ENCODE peak calls at places on chromosomes 12 and 14, in ten cellular contexts. One of them, this sample, is unnamed.

GRCh38 chr14:76152333-76152681 is 585 bp downstream of the GPATCH2L start:
- DNase-seq in tibial nerve: peak; percentile 19
- DNase-seq in esophagus muscularis mucosa: no peak
- DNase-seq in upper lobe of left lung: peak; percentile 87
- DNase-seq in HepG2: peak; percentile 60
- DNase-seq in H1: no peak
- DNase-seq in suprapubic skin: peak; percentile 84
- DNase-seq in K562: peak; percentile 50
- DNase-seq in A549: peak; percentile 74
- DNase-seq in sigmoid colon: peak; percentile 82
- DNase-seq in this sample: peak; percentile 63

GRCh38 chr12:109820921-109821381 is 12.2 kb downstream of the TRPV4 start:
- DNase-seq in tibial nerve: no peak
- DNase-seq in suprapubic skin: no peak
- DNase-seq in esophagus muscularis mucosa: no peak
- DNase-seq in H1: no peak
- DNase-seq in A549: no peak
- DNase-seq in sigmoid colon: no peak
- DNase-seq in HepG2: no peak
- DNase-seq in K562: no peak
- DNase-seq in upper lobe of left lung: no peak
- DNase-seq in this sample: no peak

GRCh38 chr12:112916270-112916669 is 9.5 kb downstream of the OAS1 start:
- DNase-seq in sigmoid colon: peak; percentile 78
- DNase-seq in esophagus muscularis mucosa: no peak
- DNase-seq in suprapubic skin: no peak
- DNase-seq in tibial nerve: no peak
- DNase-seq in H1: no peak
- DNase-seq in HepG2: no peak
- DNase-seq in upper lobe of left lung: no peak
- DNase-seq in A549: no peak
- DNase-seq in K562: no peak
- DNase-seq in this sample: peak; percentile 35

GRCh38 chr12:110312581-110313360 is 31.7 kb downstream of the ATP2A2 start:
- DNase-seq in K562: no peak
- DNase-seq in sigmoid colon: peak; percentile 72
- DNase-seq in tibial nerve: no peak
- DNase-seq in HepG2: no peak
- DNase-seq in upper lobe of left lung: no peak
- DNase-seq in H1: peak; percentile 14
- DNase-seq in esophagus muscularis mucosa: no peak
- DNase-seq in suprapubic skin: no peak
- DNase-seq in A549: peak; percentile 43
- DNase-seq in this sample: no peak

GRCh38 chr14:92173668-92174067 is 51.9 kb downstream of the CPSF2 start:
- DNase-seq in esophagus muscularis mucosa: no peak
- DNase-seq in K562: no peak
- DNase-seq in tibial nerve: no peak
- DNase-seq in suprapubic skin: no peak
- DNase-seq in A549: no peak
- DNase-seq in sigmoid colon: no peak
- DNase-seq in upper lobe of left lung: no peak
- DNase-seq in HepG2: no peak
- DNase-seq in H1: no peak
- DNase-seq in this sample: no peak

GRCh38 chr14:69693823-69694729 is 72.9 kb upstream of the SRSF5 start:
- DNase-seq in tibial nerve: no peak
- DNase-seq in K562: peak; percentile 27
- DNase-seq in HepG2: peak; percentile 86
- DNase-seq in upper lobe of left lung: no peak
- DNase-seq in H1: no peak
- DNase-seq in sigmoid colon: no peak
- DNase-seq in A549: no peak
- DNase-seq in suprapubic skin: no peak
- DNase-seq in esophagus muscularis mucosa: no peak
- DNase-seq in this sample: peak; percentile 84

GRCh38 chr12:106582661-106583577 is at the start of gene RFX4:
- DNase-seq in A549: peak; percentile 13
- DNase-seq in HepG2: no peak
- DNase-seq in esophagus muscularis mucosa: peak; percentile 84
- DNase-seq in tibial nerve: no peak
- DNase-seq in upper lobe of left lung: peak; percentile 44
- DNase-seq in sigmoid colon: no peak
- DNase-seq in suprapubic skin: no peak
- DNase-seq in H1: peak; percentile 77
- DNase-seq in K562: no peak
- DNase-seq in this sample: no peak

GRCh38 chr12:87820524-87821194 is 208.5 kb downstream of the C12orf50 start:
- DNase-seq in sigmoid colon: no peak
- DNase-seq in H1: no peak
- DNase-seq in K562: no peak
- DNase-seq in upper lobe of left lung: no peak
- DNase-seq in suprapubic skin: no peak
- DNase-seq in esophagus muscularis mucosa: no peak
- DNase-seq in A549: no peak
- DNase-seq in HepG2: no peak
- DNase-seq in tibial nerve: no peak
- DNase-seq in this sample: no peak

GRCh38 chr14:106044949-106045596 is 518.7 kb downstream of the TMEM121 start:
- DNase-seq in A549: peak; percentile 19
- DNase-seq in K562: peak; percentile 51
- DNase-seq in upper lobe of left lung: peak; percentile 41
- DNase-seq in suprapubic skin: no peak
- DNase-seq in HepG2: peak; percentile 83
- DNase-seq in sigmoid colon: no peak
- DNase-seq in H1: peak; percentile 40
- DNase-seq in tibial nerve: no peak
- DNase-seq in esophagus muscularis mucosa: no peak
- DNase-seq in this sample: peak; percentile 64

GRCh38 chr14:106039400-106039799 is 513.0 kb downstream of the TMEM121 start:
- DNase-seq in H1: no peak
- DNase-seq in sigmoid colon: no peak
- DNase-seq in suprapubic skin: no peak
- DNase-seq in A549: no peak
- DNase-seq in tibial nerve: no peak
- DNase-seq in upper lobe of left lung: no peak
- DNase-seq in esophagus muscularis mucosa: peak; percentile 80
- DNase-seq in HepG2: no peak
- DNase-seq in K562: peak; percentile 18
- DNase-seq in this sample: peak; percentile 29

GRCh38 chr14:106044515-106044914 is 518.1 kb downstream of the TMEM121 start:
- DNase-seq in tibial nerve: no peak
- DNase-seq in suprapubic skin: no peak
- DNase-seq in H1: no peak
- DNase-seq in upper lobe of left lung: no peak
- DNase-seq in sigmoid colon: no peak
- DNase-seq in esophagus muscularis mucosa: peak; percentile 66
- DNase-seq in A549: no peak
- DNase-seq in HepG2: no peak
- DNase-seq in K562: no peak
- DNase-seq in this sample: no peak
- H3K9me3 ChIP-seq in tibial nerve: no peaks in the 10 kb centered on the region
- H3K9me3 ChIP-seq in suprapubic skin: no peaks in the 10 kb centered on the region
- H3K9me3 ChIP-seq in H1: peaks cover 60% of the 10 kb centered on the region
- H3K9me3 ChIP-seq in upper lobe of left lung: no peaks in the 10 kb centered on the region
- H3K9me3 ChIP-seq in sigmoid colon: no peaks in the 10 kb centered on the region
- H3K9me3 ChIP-seq in esophagus muscularis mucosa: no peaks in the 10 kb centered on the region
- H3K9me3 ChIP-seq in A549: no peaks in the 10 kb centered on the region
- H3K9me3 ChIP-seq in HepG2: no peaks in the 10 kb centered on the region
- H3K9me3 ChIP-seq in K562: no peaks in the 10 kb centered on the region
- H3K9me3 ChIP-seq in this sample: no peaks in the 10 kb centered on the region

DNA sequence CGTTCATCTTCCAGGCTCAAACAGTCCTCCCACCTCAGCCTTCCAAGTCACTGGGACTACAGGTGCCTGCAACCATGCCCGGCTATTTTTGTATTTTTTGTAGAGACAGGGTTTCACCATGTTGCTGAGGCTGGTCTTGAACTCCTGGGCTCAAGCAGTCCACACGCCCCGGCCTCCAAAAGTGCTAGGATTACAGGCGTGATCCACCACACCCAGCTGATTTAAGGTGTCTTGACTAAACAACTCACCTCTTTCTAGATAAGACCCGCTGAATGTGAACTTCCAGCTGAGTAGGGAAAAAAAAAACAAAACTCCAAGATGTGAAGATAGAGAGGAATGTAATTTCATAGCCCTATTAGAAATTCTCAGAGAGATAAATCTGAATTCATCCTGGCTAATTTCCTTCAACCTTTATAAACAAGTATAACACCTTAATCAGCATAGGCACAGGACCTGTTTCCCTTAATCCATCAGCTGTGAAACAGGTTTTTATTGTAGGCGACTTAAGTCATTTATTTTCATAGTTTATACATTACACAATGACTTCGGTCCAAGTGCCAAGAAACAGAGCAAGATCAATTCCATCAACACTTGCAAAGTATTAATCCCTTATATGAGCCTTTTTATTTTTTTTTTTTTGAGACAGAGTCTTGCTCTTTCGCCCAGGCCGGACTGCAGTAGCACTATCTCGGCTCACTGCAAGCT is 51.5 kb downstream of the HCAR2 start:
- DNase-seq in sigmoid colon: no peak
- DNase-seq in HepG2: no peak
- DNase-seq in tibial nerve: no peak
- DNase-seq in esophagus muscularis mucosa: no peak
- DNase-seq in suprapubic skin: no peak
- DNase-seq in K562: no peak
- DNase-seq in A549: no peak
- DNase-seq in upper lobe of left lung: no peak
- DNase-seq in H1: no peak
- DNase-seq in this sample: no peak
- TF ChIP-seq EP300 in sigmoid colon: no peak
- TF ChIP-seq EP300 in HepG2: no peak
- TF ChIP-seq EP300 in tibial nerve: no peak
- TF ChIP-seq EP300 in esophagus muscularis mucosa: no peak
- TF ChIP-seq EP300 in suprapubic skin: no peak
- TF ChIP-seq EP300 in K562: no peak
- TF ChIP-seq EP300 in A549: no peak
- TF ChIP-seq EP300 in upper lobe of left lung: no peak
- TF ChIP-seq EP300 in H1: no peak
- TF ChIP-seq EP300 in this sample: no peak

GRCh38 chr12:45974171-45974719 is 16.1 kb downstream of the SCAF11 start:
- DNase-seq in HepG2: no peak
- DNase-seq in A549: no peak
- DNase-seq in sigmoid colon: no peak
- DNase-seq in H1: no peak
- DNase-seq in esophagus muscularis mucosa: no peak
- DNase-seq in suprapubic skin: no peak
- DNase-seq in tibial nerve: no peak
- DNase-seq in K562: no peak
- DNase-seq in upper lobe of left lung: no peak
- DNase-seq in this sample: no peak

GRCh38 chr12:45974883-45975282 is 15.5 kb downstream of the SCAF11 start:
- DNase-seq in sigmoid colon: no peak
- DNase-seq in esophagus muscularis mucosa: no peak
- DNase-seq in suprapubic skin: no peak
- DNase-seq in A549: no peak
- DNase-seq in tibial nerve: no peak
- DNase-seq in upper lobe of left lung: no peak
- DNase-seq in K562: no peak
- DNase-seq in HepG2: no peak
- DNase-seq in H1: no peak
- DNase-seq in this sample: no peak

GRCh38 chr12:45975506-45975905 is 14.9 kb downstream of the SCAF11 start:
- DNase-seq in H1: no peak
- DNase-seq in upper lobe of left lung: no peak
- DNase-seq in A549: no peak
- DNase-seq in esophagus muscularis mucosa: no peak
- DNase-seq in sigmoid colon: no peak
- DNase-seq in suprapubic skin: no peak
- DNase-seq in HepG2: no peak
- DNase-seq in K562: no peak
- DNase-seq in tibial nerve: no peak
- DNase-seq in this sample: no peak

GRCh38 chr12:45969084-45969483 is 21.3 kb downstream of the SCAF11 start:
- DNase-seq in H1: no peak
- DNase-seq in A549: no peak
- DNase-seq in sigmoid colon: no peak
- DNase-seq in upper lobe of left lung: no peak
- DNase-seq in suprapubic skin: no peak
- DNase-seq in HepG2: no peak
- DNase-seq in esophagus muscularis mucosa: no peak
- DNase-seq in tibial nerve: no peak
- DNase-seq in K562: no peak
- DNase-seq in this sample: no peak

DNA sequence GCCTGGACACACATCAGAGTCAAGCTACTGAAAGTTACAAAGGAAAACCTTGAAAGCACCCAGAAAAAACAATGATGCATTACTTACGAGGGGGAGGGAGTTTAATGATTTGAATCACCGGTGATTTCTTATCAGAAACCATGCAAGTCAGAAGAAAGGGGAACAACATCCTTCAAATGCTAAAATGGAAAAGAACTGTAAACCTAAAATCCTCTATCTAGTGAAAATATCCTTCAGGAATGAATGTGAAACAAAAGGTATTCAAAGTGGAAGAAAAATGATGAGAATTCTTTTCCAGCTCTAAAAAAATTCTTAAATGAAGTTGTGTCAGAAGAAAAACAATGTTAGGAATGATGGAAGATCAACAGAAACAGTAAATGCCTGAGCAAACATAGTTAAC is 16.8 kb downstream of the SCAF11 start:
- DNase-seq in esophagus muscularis mucosa: no peak
- DNase-seq in A549: no peak
- DNase-seq in H1: no peak
- DNase-seq in K562: no peak
- DNase-seq in HepG2: no peak
- DNase-seq in suprapubic skin: no peak
- DNase-seq in upper lobe of left lung: no peak
- DNase-seq in sigmoid colon: no peak
- DNase-seq in tibial nerve: no peak
- DNase-seq in this sample: no peak
- H3K9me3 ChIP-seq in esophagus muscularis mucosa: no peaks in the 10 kb centered on the region
- H3K9me3 ChIP-seq in A549: no peaks in the 10 kb centered on the region
- H3K9me3 ChIP-seq in H1: no peaks in the 10 kb centered on the region
- H3K9me3 ChIP-seq in K562: no peaks in the 10 kb centered on the region
- H3K9me3 ChIP-seq in HepG2: no peaks in the 10 kb centered on the region
- H3K9me3 ChIP-seq in suprapubic skin: no peaks in the 10 kb centered on the region
- H3K9me3 ChIP-seq in upper lobe of left lung: no peaks in the 10 kb centered on the region
- H3K9me3 ChIP-seq in sigmoid colon: no peaks in the 10 kb centered on the region
- H3K9me3 ChIP-seq in tibial nerve: no peaks in the 10 kb centered on the region
- H3K9me3 ChIP-seq in this sample: no peaks in the 10 kb centered on the region

GRCh38 chr12:6791931-6792520 is 2.7 kb downstream of the CD4 start:
- DNase-seq in tibial nerve: no peak
- DNase-seq in sigmoid colon: no peak
- DNase-seq in K562: no peak
- DNase-seq in upper lobe of left lung: no peak
- DNase-seq in A549: no peak
- DNase-seq in HepG2: no peak
- DNase-seq in esophagus muscularis mucosa: no peak
- DNase-seq in suprapubic skin: no peak
- DNase-seq in H1: no peak
- DNase-seq in this sample: no peak

GRCh38 chr12:6790496-6791150 is 1.3 kb downstream of the CD4 start:
- DNase-seq in HepG2: no peak
- DNase-seq in suprapubic skin: no peak
- DNase-seq in A549: no peak
- DNase-seq in K562: no peak
- DNase-seq in tibial nerve: no peak
- DNase-seq in esophagus muscularis mucosa: no peak
- DNase-seq in upper lobe of left lung: no peak
- DNase-seq in sigmoid colon: no peak
- DNase-seq in H1: no peak
- DNase-seq in this sample: no peak

GRCh38 chr12:6786416-6787094 is 2.8 kb upstream of the CD4 start:
- DNase-seq in HepG2: no peak
- DNase-seq in suprapubic skin: no peak
- DNase-seq in sigmoid colon: no peak
- DNase-seq in tibial nerve: no peak
- DNase-seq in esophagus muscularis mucosa: no peak
- DNase-seq in H1: no peak
- DNase-seq in upper lobe of left lung: no peak
- DNase-seq in K562: no peak
- DNase-seq in A549: no peak
- DNase-seq in this sample: no peak

GRCh38 chr12:6787309-6787708 is 2.0 kb upstream of the CD4 start:
- DNase-seq in sigmoid colon: no peak
- DNase-seq in suprapubic skin: no peak
- DNase-seq in HepG2: no peak
- DNase-seq in upper lobe of left lung: no peak
- DNase-seq in H1: no peak
- DNase-seq in esophagus muscularis mucosa: no peak
- DNase-seq in A549: no peak
- DNase-seq in K562: no peak
- DNase-seq in tibial nerve: no peak
- DNase-seq in this sample: no peak

GRCh38 chr12:6788972-6789905 is at the start of gene CD4:
- DNase-seq in sigmoid colon: no peak
- DNase-seq in HepG2: no peak
- DNase-seq in tibial nerve: no peak
- DNase-seq in H1: no peak
- DNase-seq in suprapubic skin: no peak
- DNase-seq in K562: no peak
- DNase-seq in upper lobe of left lung: peak; percentile 84
- DNase-seq in A549: no peak
- DNase-seq in esophagus muscularis mucosa: no peak
- DNase-seq in this sample: peak; percentile 67
- TF ChIP-seq EP300 in sigmoid colon: no peak
- TF ChIP-seq EP300 in HepG2: no peak
- TF ChIP-seq EP300 in tibial nerve: peak; percentile 45
- TF ChIP-seq EP300 in H1: no peak
- TF ChIP-seq EP300 in suprapubic skin: no peak
- TF ChIP-seq EP300 in K562: no peak
- TF ChIP-seq EP300 in upper lobe of left lung: no peak
- TF ChIP-seq EP300 in A549: no peak
- TF ChIP-seq EP300 in esophagus muscularis mucosa: no peak
- TF ChIP-seq EP300 in this sample: no peak